ENCODE peak calls at places on chromosomes 2 and 18, in nine cellular contexts. O is adrenal gland, E is nephron progenitor cell, X is T-helper 9 cell, M is NCI-H1092 treated with DMSO at 0.1 percent for 48 hours, B is germinal center, D is cardiac septum, P is cardiac fibroblast, K is head of caudate nucleus. F is an unnamed sample.

GRCh38 chr2:200778038-200778437 is 33.7 kb upstream of the BZW1 start:
- DNase-seq in O (no peak), E (no peak), X (no peak), M (no peak), B (no peak), D (no peak), P (peak; percentile 60), K (no peak), F (no peak)

GRCh38 chr2:9032555-9032954 is 29.1 kb upstream of the MBOAT2 start:
- DNase-seq in O (no peak), E (no peak), X (no peak), M (peak; percentile 72), B (no peak), D (no peak), P (no peak), K (no peak), F (no peak)

GRCh38 chr2:109683452-109683851 is 69.3 kb downstream of the SOWAHC start:
- DNase-seq in O (no peak), E (no peak), X (no peak), M (no peak), B (no peak), D (peak; percentile 59), P (no peak), K (no peak), F (no peak)

GRCh38 chr2:37635359-37636208 is 35.9 kb downstream of the CDC42EP3 start:
- DNase-seq in O (peak; percentile 61), E (no peak), X (peak; percentile 46), M (no peak), B (no peak), D (peak; percentile 78), P (peak; percentile 71), K (no peak), F (no peak)

GRCh38 chr18:26685438-26686173 is 137.3 kb upstream of the KCTD1 start:
- DNase-seq in O (no peak), E (peak; percentile 9), X (no peak), M (no peak), B (no peak), D (no peak), P (no peak), K (no peak), F (no peak)

GRCh38 chr2:38159621-38160020 is 83.7 kb upstream of the CYP1B1 start:
- DNase-seq in O (no peak), E (no peak), X (no peak), M (no peak), B (no peak), D (no peak), P (peak; percentile 54), K (no peak), F (no peak)

GRCh38 chr2:224147174-224147573 is 108.1 kb upstream of the SERPINE2 start:
- DNase-seq in O (no peak), E (no peak), X (no peak), M (no peak), B (no peak), D (no peak), P (no peak), K (no peak), F (no peak)

GRCh38 chr18:23591011-23591410 is 4.7 kb upstream of the NPC1 start:
- DNase-seq in O (no peak), E (no peak), X (no peak), M (no peak), B (no peak), D (no peak), P (peak; percentile 32), K (no peak), F (no peak)

GRCh38 chr18:23580677-23581367 is 5.5 kb downstream of the NPC1 start:
- DNase-seq in O (no peak), E (no peak), X (no peak), M (no peak), B (no peak), D (no peak), P (no peak), K (no peak), F (no peak)

GRCh38 chr2:100852999-100853908 is 33.3 kb downstream of the NPAS2 start:
- DNase-seq in O (no peak), E (no peak), X (no peak), M (no peak), B (no peak), D (no peak), P (no peak), K (no peak), F (peak; percentile 11)

GRCh38 chr2:100142393-100142792 is at the start of gene AFF3:
- DNase-seq in O (no peak), E (no peak), X (no peak), M (no peak), B (peak; percentile 82), D (no peak), P (no peak), K (peak; percentile 9), F (peak; percentile 99)

GRCh38 chr2:85537600-85538506 is 1.1 kb upstream of the MAT2A start:
- DNase-seq in O (peak; percentile 67), E (peak; percentile 46), X (no peak), M (peak; percentile 74), B (peak; percentile 20), D (peak; percentile 84), P (peak; percentile 42), K (peak; percentile 65), F (peak; percentile 67)

GRCh38 chr2:226636586-226636985 is 163.0 kb downstream of the IRS1 start:
- DNase-seq in O (no peak), E (no peak), X (no peak), M (no peak), B (no peak), D (no peak), P (no peak), K (no peak), F (no peak)

GRCh38 chr2:46686811-46687210 is 207.4 kb downstream of the TMEM247 start:
- DNase-seq in O (no peak), E (no peak), X (no peak), M (no peak), B (no peak), D (no peak), P (no peak), K (no peak), F (no peak)

GRCh38 chr2:171365232-171365631 is 68.6 kb downstream of the METTL8 start:
- DNase-seq in O (no peak), E (no peak), X (no peak), M (no peak), B (no peak), D (no peak), P (no peak), K (no peak), F (no peak)

GRCh38 chr2:183495589-183496267 is 371.5 kb downstream of the NUP35 start:
- DNase-seq in O (no peak), E (no peak), X (no peak), M (no peak), B (peak; percentile 46), D (no peak), P (no peak), K (no peak), F (peak; percentile 69)

GRCh38 chr18:46283268-46283667 is 179.1 kb downstream of the HAUS1 start:
- DNase-seq in O (no peak), E (no peak), X (no peak), M (no peak), B (no peak), D (no peak), P (peak; percentile 13), K (peak; percentile 60), F (no peak)

GRCh38 chr2:216857131-216857550 is 2.7 kb downstream of the TNP1 start:
- DNase-seq in O (no peak), E (no peak), X (no peak), M (no peak), B (no peak), D (no peak), P (no peak), K (no peak), F (no peak)

GRCh38 chr2:44746856-44747612 is 194.5 kb upstream of the SIX3 start:
- DNase-seq in O (no peak), E (no peak), X (no peak), M (no peak), B (no peak), D (no peak), P (no peak), K (no peak), F (no peak)

GRCh38 chr18:70332694-70333093 is 43.8 kb downstream of the SOCS6 start:
- DNase-seq in O (no peak), E (no peak), X (no peak), M (no peak), B (no peak), D (no peak), P (no peak), K (no peak), F (no peak)

GRCh38 chr2:24830351-24830750 is 37.1 kb downstream of the CENPO start:
- DNase-seq in O (no peak), E (no peak), X (no peak), M (no peak), B (no peak), D (no peak), P (peak; percentile 59), K (no peak), F (no peak)

GRCh38 chr2:138632066-138632465 is 130.5 kb downstream of the SPOPL start:
- DNase-seq in O (no peak), E (no peak), X (no peak), M (no peak), B (no peak), D (no peak), P (peak; percentile 17), K (no peak), F (no peak)

GRCh38 chr2:240298803-240299709 is 136.4 kb upstream of the GPC1 start:
- DNase-seq in O (no peak), E (no peak), X (no peak), M (no peak), B (no peak), D (peak; percentile 68), P (no peak), K (no peak), F (no peak)

GRCh38 chr2:217889656-217890055 is 113.1 kb downstream of the TNS1 start:
- DNase-seq in O (no peak), E (no peak), X (no peak), M (no peak), B (no peak), D (no peak), P (no peak), K (no peak), F (no peak)

GRCh38 chr2:33118648-33119047 is 171.9 kb downstream of the LTBP1 start:
- DNase-seq in O (no peak), E (no peak), X (no peak), M (no peak), B (no peak), D (no peak), P (no peak), K (no peak), F (no peak)

GRCh38 chr18:7749510-7749981 is 182.4 kb downstream of the PTPRM start:
- DNase-seq in O (no peak), E (no peak), X (no peak), M (no peak), B (no peak), D (no peak), P (peak; percentile 60), K (no peak), F (no peak)

GRCh38 chr2:62340981-62341624 is 145.2 kb downstream of the B3GNT2 start:
- DNase-seq in O (peak; percentile 91), E (peak; percentile 11), X (no peak), M (peak; percentile 66), B (no peak), D (peak; percentile 78), P (peak; percentile 38), K (peak; percentile 34), F (no peak)

GRCh38 chr2:128531856-128532255 is 213.2 kb upstream of the HS6ST1 start:
- DNase-seq in O (no peak), E (no peak), X (no peak), M (peak; percentile 1), B (no peak), D (no peak), P (no peak), K (no peak), F (no peak)

GRCh38 chr2:75600418-75601088 is 39.8 kb upstream of the EVA1A start:
- DNase-seq in O (no peak), E (no peak), X (no peak), M (no peak), B (no peak), D (no peak), P (no peak), K (no peak), F (no peak)

GRCh38 chr2:189002079-189002478 is 27.9 kb downstream of the COL3A1 start:
- DNase-seq in O (no peak), E (no peak), X (no peak), M (no peak), B (no peak), D (no peak), P (peak; percentile 76), K (no peak), F (no peak)

GRCh38 chr2:236758406-236758805 is 188.8 kb downstream of the ACKR3 start:
- DNase-seq in O (no peak), E (no peak), X (no peak), M (no peak), B (no peak), D (no peak), P (no peak), K (no peak), F (no peak)

F was measured in OCI-LY7.